ENCODE peak calls at places on chromosome 4, in five cellular contexts. Y is NCI-H1417 treated with DMSO at 0.1 percent for 48 hours; K is activated effector memory CD4-positive, alpha-beta T cell treated with anti-CD3 and anti-CD28 coated beads, Interleukin-2, amount 50 U/mL, for 16 hours; P is dorsolateral prefrontal cortex; O is tibial artery. T is an unnamed sample.

GRCh38 chr4:3708103-3708510 is 58.1 kb upstream of the ADRA2C start:
- DNase-seq in O (peak), Y (no peak), P (peak), K (no peak), T (peak)

GRCh38 chr4:54645830-54646229 is 11.9 kb upstream of the KIT start:
- DNase-seq in P (no peak), O (no peak), Y (no peak), K (no peak), T (no peak)

GRCh38 chr4:83109480-83110221 is 4.9 kb downstream of the PLAC8 start:
- DNase-seq in Y (no peak), P (no peak), O (no peak), K (peak), T (no peak)

GRCh38 chr4:6019316-6020263 is 1.4 kb upstream of the C4orf50 start:
- DNase-seq in P (no peak), Y (no peak), K (peak), O (no peak), T (peak)

GRCh38 chr4:127012549-127012948 is 620.2 kb upstream of the INTU start:
- DNase-seq in P (no peak), Y (no peak), K (no peak), O (no peak), T (no peak)

GRCh38 chr4:87926554-87927098 is 48.9 kb upstream of the SPP1 start:
- DNase-seq in O (no peak), P (no peak), Y (no peak), K (no peak), T (no peak)

GRCh38 chr4:119906277-119906676 is 160.4 kb downstream of the MAD2L1 start:
- DNase-seq in Y (no peak), K (no peak), O (no peak), P (no peak), T (no peak)

GRCh38 chr4:128810331-128810870 is 901 bp downstream of the JADE1 start:
- DNase-seq in P (no peak), K (peak), Y (no peak), O (peak), T (no peak)

GRCh38 chr4:38871593-38871992 is 4.0 kb downstream of the FAM114A1 start:
- DNase-seq in K (no peak), Y (no peak), P (no peak), O (no peak), T (no peak)